ENCODE peak calls at places on chromosomes 6 and 20, in five cellular contexts. One of them, this sample, is unnamed.

GRCh38 chr6:7147051-7147671 is 39.4 kb downstream of the RREB1 start:
- DNase-seq in HepG2: no peak
- DNase-seq in A549: no peak
- DNase-seq in K562: peak
- DNase-seq in H1: no peak
- DNase-seq in this sample: no peak

GRCh38 chr6:150006961-150007464 is 18.3 kb downstream of the RAET1L start:
- DNase-seq in HepG2: no peak
- DNase-seq in A549: no peak
- DNase-seq in K562: peak
- DNase-seq in H1: no peak
- DNase-seq in this sample: no peak

GRCh38 chr6:158698876-158699440 is 49.1 kb downstream of the SYTL3 start:
- DNase-seq in HepG2: no peak
- DNase-seq in A549: no peak
- DNase-seq in K562: no peak
- DNase-seq in H1: no peak
- DNase-seq in this sample: no peak

GRCh38 chr20:652611-653109 is 340 bp downstream of the SRXN1 start:
- DNase-seq in HepG2: no peak
- DNase-seq in A549: no peak
- DNase-seq in K562: no peak
- DNase-seq in H1: no peak
- DNase-seq in this sample: no peak

GRCh38 chr6:113381957-113382356 is 475.2 kb upstream of the MARCKS start:
- DNase-seq in HepG2: no peak
- DNase-seq in A549: no peak
- DNase-seq in K562: no peak
- DNase-seq in H1: no peak
- DNase-seq in this sample: peak

GRCh38 chr6:34513628-34514027 is 42.5 kb downstream of the SPDEF start:
- DNase-seq in HepG2: no peak
- DNase-seq in A549: no peak
- DNase-seq in K562: peak
- DNase-seq in H1: no peak
- DNase-seq in this sample: no peak

GRCh38 chr6:77454386-77454785 is 8.9 kb downstream of the HTR1B start:
- DNase-seq in HepG2: no peak
- DNase-seq in A549: no peak
- DNase-seq in K562: no peak
- DNase-seq in H1: no peak
- DNase-seq in this sample: no peak

GRCh38 chr6:170031096-170031471 is 259.8 kb downstream of the DLL1 start:
- DNase-seq in HepG2: no peak
- DNase-seq in A549: no peak
- DNase-seq in K562: no peak
- DNase-seq in H1: no peak
- DNase-seq in this sample: no peak

GRCh38 chr6:11536795-11537194 is 754 bp upstream of the TMEM170B start:
- DNase-seq in HepG2: no peak
- DNase-seq in A549: no peak
- DNase-seq in K562: peak
- DNase-seq in H1: no peak
- DNase-seq in this sample: no peak

GRCh38 chr20:45470262-45470931 is 844 bp downstream of the WFDC2 start:
- DNase-seq in HepG2: no peak
- DNase-seq in A549: no peak
- DNase-seq in K562: no peak
- DNase-seq in H1: no peak
- DNase-seq in this sample: no peak

GRCh38 chr6:46437671-46438221 is 53.5 kb downstream of the RCAN2 start:
- DNase-seq in HepG2: no peak
- DNase-seq in A549: no peak
- DNase-seq in K562: no peak
- DNase-seq in H1: no peak
- DNase-seq in this sample: no peak

GRCh38 chr6:37889015-37889885 is 69.7 kb downstream of the ZFAND3 start:
- DNase-seq in HepG2: no peak
- DNase-seq in A549: no peak
- DNase-seq in K562: no peak
- DNase-seq in H1: no peak
- DNase-seq in this sample: no peak

GRCh38 chr6:168895102-168895812 is 358.4 kb downstream of the THBS2 start:
- DNase-seq in HepG2: peak
- DNase-seq in A549: peak
- DNase-seq in K562: peak
- DNase-seq in H1: no peak
- DNase-seq in this sample: peak

GRCh38 chr6:143505111-143505510 is 6.4 kb downstream of the FUCA2 start:
- DNase-seq in HepG2: no peak
- DNase-seq in A549: no peak
- DNase-seq in K562: no peak
- DNase-seq in H1: no peak
- DNase-seq in this sample: no peak

GRCh38 chr6:23329091-23329490 is 759.7 kb downstream of the HDGFL1 start:
- DNase-seq in HepG2: no peak
- DNase-seq in A549: no peak
- DNase-seq in K562: no peak
- DNase-seq in H1: no peak
- DNase-seq in this sample: no peak

GRCh38 chr20:63930971-63931553 is 25.2 kb downstream of the UCKL1 start:
- DNase-seq in HepG2: no peak
- DNase-seq in A549: no peak
- DNase-seq in K562: no peak
- DNase-seq in H1: no peak
- DNase-seq in this sample: no peak

GRCh38 chr6:138692978-138693909 is 80.3 kb upstream of the CCDC28A start:
- DNase-seq in HepG2: peak
- DNase-seq in A549: peak
- DNase-seq in K562: peak
- DNase-seq in H1: peak
- DNase-seq in this sample: no peak

GRCh38 chr6:107118976-107119375 is 3.7 kb upstream of the BEND3 start:
- DNase-seq in HepG2: no peak
- DNase-seq in A549: no peak
- DNase-seq in K562: peak
- DNase-seq in H1: no peak
- DNase-seq in this sample: no peak

GRCh38 chr20:23705895-23706294 is 17.1 kb upstream of the CST4 start:
- DNase-seq in HepG2: no peak
- DNase-seq in A549: no peak
- DNase-seq in K562: no peak
- DNase-seq in H1: no peak
- DNase-seq in this sample: no peak

GRCh38 chr20:31840906-31841816 is 4.2 kb downstream of the FOXS1 start:
- DNase-seq in HepG2: no peak
- DNase-seq in A549: no peak
- DNase-seq in K562: no peak
- DNase-seq in H1: no peak
- DNase-seq in this sample: no peak

GRCh38 chr6:53734473-53735299 is 60.1 kb upstream of the LRRC1 start:
- DNase-seq in HepG2: peak
- DNase-seq in A549: peak
- DNase-seq in K562: peak
- DNase-seq in H1: peak
- DNase-seq in this sample: peak

GRCh38 chr6:156905801-156906200 is 128.6 kb downstream of the ARID1B start:
- DNase-seq in HepG2: no peak
- DNase-seq in A549: no peak
- DNase-seq in K562: no peak
- DNase-seq in H1: no peak
- DNase-seq in this sample: no peak

GRCh38 chr20:38894091-38894847 is 31.9 kb upstream of the FAM83D start:
- DNase-seq in HepG2: no peak
- DNase-seq in A549: peak
- DNase-seq in K562: peak
- DNase-seq in H1: no peak
- DNase-seq in this sample: no peak

GRCh38 chr6:42720739-42721138 is 1.7 kb downstream of the PRPH2 start:
- DNase-seq in HepG2: no peak
- DNase-seq in A549: no peak
- DNase-seq in K562: no peak
- DNase-seq in H1: no peak
- DNase-seq in this sample: no peak

GRCh38 chr6:15997751-15998388 is 131.0 kb upstream of the MYLIP start:
- DNase-seq in HepG2: no peak
- DNase-seq in A549: no peak
- DNase-seq in K562: no peak
- DNase-seq in H1: no peak
- DNase-seq in this sample: no peak

GRCh38 chr20:15895560-15896084 is 677.6 kb downstream of the KIF16B start:
- DNase-seq in HepG2: no peak
- DNase-seq in A549: no peak
- DNase-seq in K562: no peak
- DNase-seq in H1: no peak
- DNase-seq in this sample: peak

GRCh38 chr6:107657755-107658461 is 166.2 kb downstream of the SCML4 start:
- DNase-seq in HepG2: no peak
- DNase-seq in A549: no peak
- DNase-seq in K562: no peak
- DNase-seq in H1: no peak
- DNase-seq in this sample: peak

GRCh38 chr6:15266423-15266996 is 20.6 kb downstream of the JARID2 start:
- DNase-seq in HepG2: peak
- DNase-seq in A549: no peak
- DNase-seq in K562: peak
- DNase-seq in H1: no peak
- DNase-seq in this sample: no peak

GRCh38 chr20:11108102-11108842 is 434.5 kb upstream of the JAG1 start:
- DNase-seq in HepG2: no peak
- DNase-seq in A549: no peak
- DNase-seq in K562: no peak
- DNase-seq in H1: no peak
- DNase-seq in this sample: no peak

DNA sequence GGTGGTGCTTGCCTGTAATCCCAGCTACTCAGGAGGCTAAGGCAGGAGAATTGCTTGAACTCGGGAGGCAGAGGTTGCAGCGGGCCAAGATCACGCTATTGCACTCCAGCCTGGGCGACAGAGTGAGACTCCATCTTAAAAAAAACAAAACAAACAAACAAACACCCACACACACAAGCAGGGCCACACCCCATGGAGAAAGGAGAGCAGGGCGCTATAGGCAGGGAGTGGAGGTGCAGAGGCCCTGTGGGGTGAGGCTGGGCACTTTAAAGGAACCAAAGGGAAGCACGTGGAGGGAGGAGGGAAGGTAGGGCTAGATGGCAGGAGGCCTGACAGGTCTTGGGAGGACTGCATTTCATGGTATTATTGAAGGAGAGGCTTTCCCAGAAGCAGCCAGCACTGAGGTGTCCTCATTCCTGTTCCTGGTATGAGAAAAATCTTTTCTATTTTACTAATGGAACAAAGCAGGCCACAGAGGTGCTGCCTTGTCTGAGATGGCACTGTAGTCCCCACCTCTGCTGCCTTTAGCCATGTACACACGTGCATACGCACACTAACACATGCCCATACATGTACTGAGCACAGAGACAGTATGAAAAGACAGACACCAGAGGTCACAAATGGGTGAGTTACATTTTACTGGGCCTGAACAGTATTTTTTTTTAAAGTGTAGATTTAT is 44.0 kb downstream of the BCAS4 start:
- DNase-seq in HepG2: no peak
- DNase-seq in A549: no peak
- DNase-seq in K562: peak
- DNase-seq in H1: no peak
- DNase-seq in this sample: no peak
- TF ChIP-seq HDAC2 in HepG2: no peak
- TF ChIP-seq HDAC2 in A549: no peak
- TF ChIP-seq HDAC2 in K562: no peak
- TF ChIP-seq HDAC2 in H1: no peak
- TF ChIP-seq HDAC2 in this sample: no peak

GRCh38 chr6:129055796-129056195 is 172.9 kb downstream of the LAMA2 start:
- DNase-seq in HepG2: no peak
- DNase-seq in A549: no peak
- DNase-seq in K562: no peak
- DNase-seq in H1: no peak
- DNase-seq in this sample: no peak
- TF ChIP-seq HDAC2 in HepG2: no peak
- TF ChIP-seq HDAC2 in A549: no peak
- TF ChIP-seq HDAC2 in K562: no peak
- TF ChIP-seq HDAC2 in H1: no peak
- TF ChIP-seq HDAC2 in this sample: no peak

GRCh38 chr6:41072836-41073202 is at the start of gene NFYA:
- DNase-seq in HepG2: no peak
- DNase-seq in A549: no peak
- DNase-seq in K562: peak
- DNase-seq in H1: no peak
- DNase-seq in this sample: no peak
- TF ChIP-seq HDAC2 in HepG2: no peak
- TF ChIP-seq HDAC2 in A549: no peak
- TF ChIP-seq HDAC2 in K562: no peak
- TF ChIP-seq HDAC2 in H1: no peak
- TF ChIP-seq HDAC2 in this sample: no peak

GRCh38 chr6:84449220-84449619 is 221.8 kb upstream of the CEP162 start:
- DNase-seq in HepG2: no peak
- DNase-seq in A549: no peak
- DNase-seq in K562: no peak
- DNase-seq in H1: no peak
- DNase-seq in this sample: no peak
- TF ChIP-seq HDAC2 in HepG2: no peak
- TF ChIP-seq HDAC2 in A549: no peak
- TF ChIP-seq HDAC2 in K562: no peak
- TF ChIP-seq HDAC2 in H1: no peak
- TF ChIP-seq HDAC2 in this sample: no peak